ENCODE peak calls at places on chromosomes 5 and 9, in six cellular contexts. S is mammary epithelial cell, U is uterus, L is ascending aorta, E is PC-3, X is breast epithelium. C is an unnamed sample.

GRCh38 chr5:67308988-67309688 is 112.5 kb upstream of the CD180 start:
- DNase-seq in S (no peak), U (no peak), L (no peak), E (no peak), X (no peak), C (no peak)

GRCh38 chr5:14213253-14213652 is 70.1 kb downstream of the TRIO start:
- DNase-seq in S (no peak), U (no peak), L (no peak), E (no peak), X (no peak), C (no peak)

GRCh38 chr5:154087260-154087659 is 48.5 kb downstream of the MFAP3 start:
- DNase-seq in S (no peak), U (no peak), L (no peak), E (no peak), X (no peak), C (no peak)

GRCh38 chr5:107958861-107959260 is 288.1 kb upstream of the EFNA5 start:
- DNase-seq in S (no peak), U (no peak), L (no peak), E (no peak), X (no peak), C (no peak)

GRCh38 chr5:93926831-93927600 is 185.6 kb upstream of the POU5F2 start:
- DNase-seq in S (no peak), U (no peak), L (no peak), E (no peak), X (no peak), C (no peak)

GRCh38 chr9:35618854-35619799 is 914 bp upstream of the CD72 start:
- DNase-seq in S (no peak), U (no peak), L (peak; percentile 63), E (no peak), X (no peak), C (no peak)

GRCh38 chr5:7926296-7926695 is 57.3 kb downstream of the MTRR start:
- DNase-seq in S (peak; percentile 24), U (no peak), L (no peak), E (peak; percentile 19), X (no peak), C (no peak)

GRCh38 chr5:113059232-113059805 is 82.7 kb downstream of the DCP2 start:
- DNase-seq in S (no peak), U (peak; percentile 54), L (no peak), E (no peak), X (no peak), C (no peak)

GRCh38 chr9:115291841-115292240 is 173.9 kb upstream of the TNC start:
- DNase-seq in S (peak; percentile 61), U (no peak), L (no peak), E (peak; percentile 6), X (no peak), C (peak; percentile 31)

GRCh38 chr9:84258371-84258770 is 82.2 kb downstream of the SLC28A3 start:
- DNase-seq in S (no peak), U (no peak), L (no peak), E (no peak), X (peak; percentile 52), C (no peak)

GRCh38 chr9:4864234-4864661 is 71.5 kb downstream of the RCL1 start:
- DNase-seq in S (no peak), U (no peak), L (no peak), E (no peak), X (no peak), C (no peak)

GRCh38 chr5:107669543-107670027 is 1.2 kb downstream of the EFNA5 start:
- DNase-seq in S (peak; percentile 55), U (no peak), L (no peak), E (peak; percentile 43), X (peak; percentile 54), C (peak; percentile 42)

GRCh38 chr5:103981592-103981991 is 419.0 kb upstream of the NUDT12 start:
- DNase-seq in S (no peak), U (no peak), L (no peak), E (no peak), X (no peak), C (no peak)

GRCh38 chr5:74476197-74477081 is 164.1 kb downstream of the ENC1 start:
- DNase-seq in S (no peak), U (no peak), L (no peak), E (no peak), X (no peak), C (no peak)

GRCh38 chr9:34633166-34633565 is 4.3 kb upstream of the ARID3C start:
- DNase-seq in S (no peak), U (no peak), L (no peak), E (no peak), X (no peak), C (no peak)

GRCh38 chr5:66518753-66519152 is 77.4 kb upstream of the MAST4 start:
- DNase-seq in S (peak; percentile 42), U (no peak), L (no peak), E (no peak), X (no peak), C (no peak)

GRCh38 chr5:172412724-172413260 is 41.5 kb downstream of the SH3PXD2B start:
- DNase-seq in S (peak; percentile 45), U (peak; percentile 93), L (peak; percentile 57), E (peak; percentile 73), X (peak; percentile 60), C (peak; percentile 75)

GRCh38 chr5:96952118-96952750 is 16.4 kb downstream of the LNPEP start:
- DNase-seq in S (no peak), U (no peak), L (no peak), E (no peak), X (no peak), C (no peak)
- TF ChIP-seq CTCF in S (no peak), U (no peak), L (no peak), E (no peak), X (no peak), C (no peak)

GRCh38 chr9:131595771-131596743 is 50.7 kb downstream of the PRRT1B start:
- DNase-seq in S (no peak), U (no peak), L (no peak), E (no peak), X (no peak), C (no peak)
- H3K27ac ChIP-seq in S (no peak overlapping the region), U (no peak overlapping the region), L (no peak overlapping the region), E (no peak overlapping the region), X (no peak overlapping the region), C (peak overlapping the region; percentile 62)

GRCh38 chr5:5880364-5880763 is 457.9 kb downstream of the ICE1 start:
- DNase-seq in S (no peak), U (no peak), L (no peak), E (no peak), X (no peak), C (no peak)

GRCh38 chr5:5883116-5883515 is 460.6 kb downstream of the ICE1 start:
- DNase-seq in S (no peak), U (no peak), L (no peak), E (no peak), X (no peak), C (no peak)

GRCh38 chr5:5883562-5883961 is 461.1 kb downstream of the ICE1 start:
- DNase-seq in S (no peak), U (no peak), L (no peak), E (no peak), X (no peak), C (no peak)

GRCh38 chr5:5882706-5883105 is 460.2 kb downstream of the ICE1 start:
- DNase-seq in S (no peak), U (no peak), L (no peak), E (no peak), X (no peak), C (no peak)

DNA sequence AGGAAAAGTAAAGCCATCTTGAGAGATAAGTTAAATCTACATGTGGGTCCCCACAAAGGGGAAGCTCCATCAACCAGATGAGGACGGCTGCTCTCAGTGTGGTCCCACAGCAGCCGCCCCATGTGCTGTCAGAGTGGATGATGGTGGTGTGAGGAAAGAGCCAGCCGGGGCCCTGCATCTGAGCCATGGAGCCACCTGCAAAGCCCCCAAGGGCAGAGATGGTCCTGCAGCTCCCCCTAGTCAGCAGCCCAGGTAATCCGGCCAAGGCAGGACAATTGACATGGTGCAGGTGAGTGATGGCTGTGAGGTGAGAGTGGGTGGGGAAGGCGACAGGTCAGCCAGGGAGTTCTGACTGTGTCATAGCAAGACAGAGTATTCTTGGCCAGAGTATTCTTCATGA is 458.8 kb downstream of the ICE1 start:
- DNase-seq in S (no peak), U (no peak), L (no peak), E (peak; percentile 46), X (no peak), C (no peak)
- TF ChIP-seq CTCF in S (no peak), U (no peak), L (no peak), E (peak; percentile 42), X (no peak), C (no peak)

DNA sequence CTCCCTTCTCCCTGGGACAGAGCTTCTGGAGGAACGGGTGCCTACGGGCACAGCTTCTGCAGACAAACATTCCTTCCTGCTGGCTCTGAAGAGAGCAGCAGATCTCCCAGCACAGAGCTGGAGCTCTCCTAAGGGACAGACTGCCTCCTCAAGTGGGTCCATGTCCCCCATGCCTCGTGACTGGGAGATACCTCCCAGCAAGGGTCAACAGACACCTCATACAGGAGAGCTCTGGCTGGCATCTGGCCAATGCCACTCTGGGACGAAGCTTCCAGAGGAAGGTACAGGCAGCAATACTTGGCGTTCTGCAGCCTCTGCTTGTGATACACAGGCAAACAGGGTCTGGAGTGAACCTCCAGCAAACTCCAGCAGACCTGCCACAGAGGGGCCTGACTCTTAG is 227.9 kb downstream of the SPATA31D1 start:
- DNase-seq in S (no peak), U (no peak), L (no peak), E (no peak), X (no peak), C (no peak)
- H3K27ac ChIP-seq in S (no peak overlapping the region), U (no peak overlapping the region), L (no peak overlapping the region), E (no peak overlapping the region), X (no peak overlapping the region), C (no peak overlapping the region)

GRCh38 chr5:124742983-124743533 is 3.4 kb downstream of the ZNF608 start:
- DNase-seq in S (peak; percentile 92), U (peak; percentile 62), L (no peak), E (peak; percentile 85), X (no peak), C (peak; percentile 94)

GRCh38 chr5:124742521-124742920 is 3.9 kb downstream of the ZNF608 start:
- DNase-seq in S (no peak), U (no peak), L (no peak), E (no peak), X (no peak), C (no peak)

GRCh38 chr5:124743534-124744169 is 2.8 kb downstream of the ZNF608 start:
- DNase-seq in S (peak; percentile 34), U (no peak), L (no peak), E (no peak), X (no peak), C (no peak)

GRCh38 chr5:124745367-124746251 is 830 bp downstream of the ZNF608 start:
- DNase-seq in S (peak; percentile 55), U (no peak), L (no peak), E (peak; percentile 4), X (no peak), C (peak; percentile 18)

DNA sequence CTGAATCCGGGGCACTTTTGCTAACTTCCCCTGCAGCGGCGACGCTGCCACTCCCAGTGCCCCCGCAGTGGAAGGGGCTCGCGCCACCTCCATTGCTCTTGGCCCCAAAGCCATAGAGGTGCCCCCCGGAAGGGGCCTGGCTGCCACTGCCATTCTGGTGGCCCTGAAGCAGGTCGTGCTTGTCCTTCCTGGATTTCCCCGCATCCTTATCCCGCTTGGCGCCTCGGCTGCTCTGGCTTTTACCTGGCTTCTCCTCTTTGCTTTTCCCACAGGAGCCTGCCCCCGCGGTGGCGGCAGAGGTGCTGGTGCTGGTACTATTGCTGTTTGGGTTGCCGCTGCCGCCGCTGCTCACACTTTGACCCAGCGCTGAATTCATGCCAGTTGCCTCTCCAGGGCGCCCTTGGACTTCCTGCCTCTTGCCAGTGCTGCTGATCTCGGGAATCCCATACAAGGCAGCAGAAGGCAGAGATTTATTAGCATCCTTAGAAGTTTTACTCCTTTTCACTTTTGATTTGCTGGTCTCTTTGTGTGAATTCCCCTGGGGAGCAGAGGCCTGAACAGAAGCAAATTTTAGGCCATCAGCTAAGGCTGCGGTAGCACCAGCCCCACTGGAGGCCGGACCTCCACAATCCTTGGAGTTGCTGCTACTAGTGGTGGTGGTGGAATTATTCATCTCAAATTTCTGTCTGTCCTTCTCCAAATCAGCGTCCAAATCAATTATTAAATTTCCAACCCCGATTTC is 2.1 kb downstream of the ZNF608 start:
- DNase-seq in S (peak; percentile 52), U (peak; percentile 55), L (no peak), E (no peak), X (no peak), C (no peak)
- TF ChIP-seq CTCF in S (peak; percentile 5), U (no peak), L (no peak), E (no peak), X (no peak), C (peak; percentile 21)

C was measured in RWPE1.